ENCODE peak calls at places on chromosomes 11 and 22, in seven cellular contexts. D is GM12865; M is pancreas; P is epithelial cell of esophagus; Q is fibroblast of lung; H is CD8-positive, alpha-beta memory T cell; F is A549. X is an unnamed sample.

GRCh38 chr11:5368502-5369043 is 15.0 kb upstream of the OR51M1 start:
- DNase-seq in D (no peak), M (no peak), P (no peak), Q (no peak), H (no peak), F (no peak), X (no peak)

GRCh38 chr11:5369793-5370192 is 13.8 kb upstream of the OR51M1 start:
- DNase-seq in D (peak; percentile 12), M (no peak), P (peak; percentile 40), Q (peak; percentile 71), H (no peak), F (peak; percentile 11), X (no peak)

GRCh38 chr22:46043816-46044717 is 67.1 kb upstream of the WNT7B start:
- DNase-seq in D (no peak), M (peak; percentile 66), P (peak; percentile 61), Q (no peak), H (no peak), F (no peak), X (no peak)

GRCh38 chr11:96188625-96189006 is 154.4 kb downstream of the MAML2 start:
- DNase-seq in D (peak; percentile 69), M (no peak), P (peak; percentile 34), Q (no peak), H (no peak), F (no peak), X (no peak)

GRCh38 chr11:60872124-60872951 is 5.0 kb downstream of the ZP1 start:
- DNase-seq in D (no peak), M (no peak), P (peak; percentile 13), Q (peak; percentile 89), H (no peak), F (peak; percentile 17), X (no peak)

GRCh38 chr11:114081641-114082414 is 22.3 kb downstream of the ZBTB16 start:
- DNase-seq in D (no peak), M (no peak), P (no peak), Q (peak; percentile 90), H (no peak), F (no peak), X (no peak)

GRCh38 chr22:33986954-33987353 is 66.7 kb upstream of the LARGE1 start:
- DNase-seq in D (no peak), M (no peak), P (no peak), Q (no peak), H (no peak), F (no peak), X (no peak)

GRCh38 chr11:114397349-114397982 is 2.8 kb downstream of the C11orf71 start:
- DNase-seq in D (no peak), M (no peak), P (no peak), Q (peak; percentile 43), H (no peak), F (no peak), X (no peak)

GRCh38 chr11:44936527-44936926 is 14.2 kb downstream of the TP53I11 start:
- DNase-seq in D (peak; percentile 83), M (peak; percentile 84), P (peak; percentile 76), Q (peak; percentile 81), H (peak; percentile 67), F (peak; percentile 80), X (peak; percentile 43)

GRCh38 chr11:9146477-9146876 is 55.1 kb upstream of the SCUBE2 start:
- DNase-seq in D (no peak), M (no peak), P (no peak), Q (no peak), H (no peak), F (no peak), X (no peak)

GRCh38 chr11:102414559-102414958 is 38.0 kb downstream of the TMEM123 start:
- DNase-seq in D (no peak), M (no peak), P (no peak), Q (no peak), H (no peak), F (no peak), X (no peak)

GRCh38 chr11:1756024-1756561 is 5.7 kb upstream of the IFITM10 start:
- DNase-seq in D (no peak), M (peak; percentile 34), P (no peak), Q (no peak), H (no peak), F (no peak), X (no peak)

GRCh38 chr11:74783241-74783871 is 34.7 kb downstream of the RNF169 start:
- DNase-seq in D (peak; percentile 78), M (no peak), P (peak; percentile 74), Q (peak; percentile 29), H (no peak), F (peak; percentile 18), X (peak; percentile 63)

GRCh38 chr11:14309425-14310192 is 49.4 kb downstream of the RRAS2 start:
- DNase-seq in D (peak; percentile 30), M (no peak), P (no peak), Q (no peak), H (no peak), F (no peak), X (no peak)

GRCh38 chr11:14638561-14638960 is 5.0 kb upstream of the PDE3B start:
- DNase-seq in D (no peak), M (peak; percentile 26), P (no peak), Q (peak; percentile 39), H (no peak), F (no peak), X (no peak)

GRCh38 chr11:16928052-16928451 is 86.2 kb downstream of the PLEKHA7 start:
- DNase-seq in D (no peak), M (no peak), P (no peak), Q (no peak), H (no peak), F (no peak), X (no peak)

GRCh38 chr22:35039625-35040024 is 26.3 kb upstream of the ISX start:
- DNase-seq in D (no peak), M (no peak), P (no peak), Q (no peak), H (no peak), F (no peak), X (no peak)

GRCh38 chr22:22178566-22178965 is 66.0 kb upstream of the VPREB1 start:
- DNase-seq in D (no peak), M (no peak), P (no peak), Q (no peak), H (no peak), F (no peak), X (no peak)

GRCh38 chr22:48739348-48740085 is 1088.2 kb downstream of the BRD1 start:
- DNase-seq in D (no peak), M (no peak), P (no peak), Q (no peak), H (no peak), F (no peak), X (no peak)

GRCh38 chr22:43183496-43184263 is 3.3 kb downstream of the TTLL12 start:
- DNase-seq in D (no peak), M (no peak), P (peak; percentile 81), Q (peak; percentile 34), H (no peak), F (no peak), X (no peak)

GRCh38 chr11:2314525-2315394 is 12.9 kb downstream of the TSPAN32 start:
- DNase-seq in D (no peak), M (peak; percentile 89), P (no peak), Q (peak; percentile 95), H (no peak), F (no peak), X (no peak)

GRCh38 chr11:14308114-14308896 is 50.7 kb downstream of the RRAS2 start:
- DNase-seq in D (peak; percentile 71), M (no peak), P (peak; percentile 59), Q (peak; percentile 71), H (no peak), F (peak; percentile 66), X (no peak)

DNA sequence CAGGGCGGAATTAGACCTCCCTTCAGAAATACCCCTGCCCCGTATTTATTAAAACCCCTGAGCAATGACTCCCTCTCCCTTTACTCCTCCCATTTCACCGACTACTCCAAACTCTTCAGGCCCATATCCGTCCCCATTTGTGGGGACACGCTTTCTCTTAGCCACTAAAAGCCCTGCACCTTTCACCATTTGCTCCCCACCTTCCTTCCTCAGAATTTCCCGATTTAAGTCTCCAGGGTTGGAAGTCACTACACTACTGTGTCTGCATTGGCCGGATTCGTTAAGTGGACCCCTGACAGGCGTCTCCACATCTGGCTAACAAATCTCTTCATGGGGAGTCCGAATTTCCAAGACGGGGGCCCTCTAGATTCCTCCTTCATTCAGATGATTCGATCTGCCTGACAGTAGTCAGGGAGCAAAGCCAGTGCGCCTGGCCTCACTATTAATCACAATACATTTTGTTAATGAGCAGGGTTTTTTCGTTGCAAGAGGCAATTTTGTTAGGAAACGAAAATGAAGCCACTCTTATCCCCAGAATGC is 4.5 kb downstream of the SLC17A6 start:
- DNase-seq in D (no peak), M (no peak), P (no peak), Q (no peak), H (no peak), F (no peak), X (no peak)
- H3K4me3 ChIP-seq in D (no peak overlapping the region), M (no peak overlapping the region), P (no peak overlapping the region), Q (no peak overlapping the region), H (no peak overlapping the region), F (no peak overlapping the region), X (no peak overlapping the region)

DNA sequence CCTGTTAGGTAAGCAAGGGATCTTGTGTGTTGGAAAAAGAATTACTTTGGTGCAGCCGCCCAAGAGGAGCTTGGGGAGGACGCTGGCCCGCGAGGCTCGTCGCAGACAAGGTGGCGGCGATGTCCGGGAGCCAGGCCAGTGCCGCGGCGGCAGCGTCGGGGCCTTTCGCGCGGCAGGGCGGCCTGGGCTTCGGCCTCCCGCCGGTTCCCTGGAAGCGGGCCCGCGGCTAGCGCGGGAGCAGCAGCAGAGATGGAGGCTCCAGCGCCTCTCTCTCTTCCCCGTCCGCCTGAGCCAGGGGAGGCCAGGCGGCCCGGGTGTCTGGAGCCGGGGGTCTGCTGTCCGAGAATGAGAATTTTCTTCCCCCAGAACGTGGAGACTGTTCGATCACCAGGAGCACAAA is 82.8 kb downstream of the GGT1 start:
- DNase-seq in D (no peak), M (no peak), P (no peak), Q (peak; percentile 27), H (no peak), F (no peak), X (no peak)
- H3K4me3 ChIP-seq in D (no peak overlapping the region), M (no peak overlapping the region), P (no peak overlapping the region), Q (peak overlapping the region; percentile 27), H (no peak overlapping the region), F (no peak overlapping the region), X (no peak overlapping the region)

DNA sequence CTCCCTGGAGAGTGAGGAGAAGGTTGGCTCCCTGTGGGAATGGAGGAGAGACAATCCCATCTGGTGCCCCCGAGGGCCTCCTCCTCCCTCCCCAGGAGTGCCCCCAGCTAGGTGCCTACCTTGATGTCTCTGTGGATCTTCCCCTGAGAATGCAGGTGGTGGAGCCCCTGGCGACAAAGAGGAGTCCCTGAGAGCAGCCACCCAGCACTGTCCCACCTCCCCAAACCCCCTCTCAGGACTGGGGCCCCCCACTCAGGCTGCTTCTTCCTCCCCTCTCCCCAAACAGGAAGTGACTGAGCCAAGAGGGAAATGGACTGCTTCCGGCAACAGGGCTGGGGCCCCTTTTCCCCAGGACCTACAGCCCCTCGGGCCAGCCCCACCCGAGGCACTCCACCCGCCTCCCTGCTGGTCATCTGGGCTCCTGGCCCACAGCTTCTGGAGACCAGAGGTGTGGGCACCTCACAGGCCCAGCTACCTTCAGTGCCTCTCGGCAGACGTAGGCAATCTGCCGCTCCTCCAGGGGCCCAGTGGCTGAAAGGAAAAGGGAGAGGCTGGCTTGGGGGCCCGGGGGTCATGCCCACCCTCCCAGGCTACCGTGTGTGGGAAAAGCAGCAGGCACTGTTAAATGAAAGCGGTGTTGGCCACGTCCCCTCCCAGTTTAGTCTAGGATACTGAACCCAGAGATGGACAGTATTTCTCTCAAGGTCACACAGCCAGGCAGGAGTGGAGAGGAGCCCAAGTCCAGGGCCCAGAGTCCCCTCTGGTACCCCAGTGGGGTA is 1.2 kb downstream of the MAP4K2 start:
- DNase-seq in D (no peak), M (peak; percentile 46), P (no peak), Q (no peak), H (no peak), F (no peak), X (no peak)
- H3K4me3 ChIP-seq in D (peak overlapping the region; percentile 89), M (peak overlapping the region; percentile 68), P (no peak overlapping the region), Q (peak overlapping the region; percentile 57), H (peak overlapping the region; percentile 77), F (no peak overlapping the region), X (peak overlapping the region; percentile 91)

GRCh38 chr11:62552931-62553838 is 6.6 kb upstream of the AHNAK start:
- DNase-seq in D (peak; percentile 54), M (peak; percentile 88), P (peak; percentile 94), Q (peak; percentile 96), H (peak; percentile 47), F (peak; percentile 95), X (no peak)
- H3K4me3 ChIP-seq in D (no peak overlapping the region), M (no peak overlapping the region), P (peak overlapping the region; percentile 26), Q (peak overlapping the region; percentile 49), H (peak overlapping the region; percentile 47), F (peak overlapping the region; percentile 22), X (no peak overlapping the region)